ENCODE peak calls at places on chromosome 2, in eight cellular contexts. R, W, F, P, Q, J, A and Z are unnamed samples.

GRCh38 chr2:212193803-212194202 is 344.8 kb downstream of the ERBB4 start:
- DNase-seq in R (no peak), F (no peak), Q (no peak), P (no peak), W (no peak), J (no peak), A (no peak), Z (no peak)

GRCh38 chr2:120669121-120669952 is 66.3 kb upstream of the GLI2 start:
- DNase-seq in Q (peak; percentile 63), P (no peak), A (no peak), J (no peak), F (peak; percentile 31), W (peak; percentile 22), R (no peak), Z (peak; percentile 37)

GRCh38 chr2:58131191-58132011 is 84.8 kb downstream of the VRK2 start:
- DNase-seq in J (no peak), F (peak; percentile 80), P (no peak), A (no peak), W (no peak), Q (no peak), R (no peak), Z (no peak)

GRCh38 chr2:134705861-134706586 is 12.8 kb downstream of the TMEM163 start:
- DNase-seq in W (peak; percentile 10), F (no peak), R (no peak), A (no peak), Q (peak; percentile 87), P (no peak), J (no peak), Z (no peak)

GRCh38 chr2:112711356-112711755 is 9.5 kb upstream of the NT5DC4 start:
- DNase-seq in W (no peak), J (no peak), R (no peak), P (no peak), F (no peak), A (no peak), Q (no peak), Z (no peak)

GRCh38 chr2:66575625-66576371 is 140.9 kb downstream of the MEIS1 start:
- DNase-seq in A (no peak), R (no peak), Q (no peak), P (peak; percentile 30), J (no peak), W (peak; percentile 57), F (no peak), Z (peak; percentile 52)

GRCh38 chr2:133878326-133878725 is 310.1 kb upstream of the NCKAP5 start:
- DNase-seq in R (no peak), P (no peak), Q (no peak), F (no peak), A (no peak), J (no peak), W (no peak), Z (no peak)

GRCh38 chr2:46990231-46990588 is 74.6 kb upstream of the MCFD2 start:
- DNase-seq in J (no peak), F (no peak), Q (no peak), P (no peak), W (no peak), R (no peak), A (no peak), Z (no peak)

GRCh38 chr2:171723724-171724683 is 36.7 kb downstream of the DYNC1I2 start:
- DNase-seq in P (no peak), J (no peak), F (peak; percentile 63), W (no peak), R (no peak), Q (peak; percentile 34), A (no peak), Z (no peak)

GRCh38 chr2:120108049-120108448 is 95.2 kb downstream of the EPB41L5 start:
- DNase-seq in Q (no peak), J (no peak), A (no peak), R (no peak), P (no peak), F (peak; percentile 88), W (peak; percentile 74), Z (no peak)

GRCh38 chr2:216163518-216163917 is 54.4 kb downstream of the XRCC5 start:
- DNase-seq in R (no peak), F (no peak), P (no peak), W (no peak), A (no peak), Q (no peak), J (no peak), Z (no peak)

GRCh38 chr2:220628252-220628651 is 943.9 kb downstream of the EPHA4 start:
- DNase-seq in J (no peak), Q (no peak), F (no peak), P (no peak), A (no peak), W (no peak), R (no peak), Z (no peak)

GRCh38 chr2:152682663-152683062 is 34.6 kb downstream of the PRPF40A start:
- DNase-seq in P (no peak), Q (peak; percentile 64), J (no peak), R (no peak), F (no peak), W (no peak), A (no peak), Z (no peak)

GRCh38 chr2:133484106-133484505 is 84.2 kb downstream of the NCKAP5 start:
- DNase-seq in J (no peak), W (peak; percentile 28), R (no peak), Q (no peak), A (no peak), F (peak; percentile 46), P (no peak), Z (no peak)

GRCh38 chr2:152477347-152478092 is 142.5 kb downstream of the FMNL2 start:
- DNase-seq in F (no peak), Q (no peak), J (no peak), R (no peak), P (no peak), A (no peak), W (peak; percentile 31), Z (no peak)

GRCh38 chr2:236239276-236240065 is 24.7 kb downstream of the ASB18 start:
- DNase-seq in A (no peak), R (no peak), J (no peak), P (no peak), W (no peak), Q (peak; percentile 54), F (no peak), Z (no peak)

GRCh38 chr2:37324786-37325624 is at the start of gene PRKD3:
- DNase-seq in A (peak; percentile 51), F (peak; percentile 57), Q (peak; percentile 74), P (peak; percentile 90), R (no peak), J (peak; percentile 52), W (peak; percentile 72), Z (peak; percentile 71)

GRCh38 chr2:64283641-64284371 is 139.6 kb upstream of the PELI1 start:
- DNase-seq in A (no peak), Q (no peak), J (no peak), W (no peak), F (no peak), P (peak; percentile 73), R (no peak), Z (no peak)

GRCh38 chr2:9280204-9280603 is 73.6 kb downstream of the ASAP2 start:
- DNase-seq in J (no peak), R (no peak), F (no peak), Q (no peak), W (no peak), A (no peak), P (no peak), Z (no peak)

GRCh38 chr2:23385351-23385747 is 370 bp downstream of the KLHL29 start:
- DNase-seq in F (peak; percentile 54), R (peak; percentile 42), P (peak; percentile 59), A (no peak), J (no peak), W (peak; percentile 59), Q (peak; percentile 39), Z (peak; percentile 16)

GRCh38 chr2:190359896-190360376 is 16.5 kb downstream of the INPP1 start:
- DNase-seq in P (peak; percentile 36), F (peak; percentile 62), W (peak; percentile 44), Q (peak; percentile 43), J (no peak), R (peak; percentile 62), A (no peak), Z (no peak)

GRCh38 chr2:65299246-65299645 is 71.6 kb downstream of the ACTR2 start:
- DNase-seq in Q (no peak), A (peak; percentile 51), P (no peak), R (no peak), W (peak; percentile 71), J (no peak), F (peak; percentile 84), Z (no peak)

GRCh38 chr2:101113441-101114267 is 37.5 kb downstream of the TBC1D8 start:
- DNase-seq in F (peak; percentile 94), W (peak; percentile 62), A (no peak), J (no peak), P (no peak), R (no peak), Q (peak; percentile 67), Z (no peak)

GRCh38 chr2:201781583-201782051 is 884 bp upstream of the ALS2 start:
- DNase-seq in R (peak; percentile 23), W (no peak), J (no peak), Q (no peak), F (no peak), A (peak; percentile 4), P (peak; percentile 27), Z (no peak)

GRCh38 chr2:186582698-186583097 is 7.2 kb upstream of the ITGAV start:
- DNase-seq in R (no peak), P (no peak), W (no peak), Q (no peak), A (no peak), F (no peak), J (no peak), Z (no peak)

GRCh38 chr2:166375736-166376487 is at the start of gene SCN9A:
- DNase-seq in W (peak; percentile 87), A (no peak), R (peak; percentile 80), P (peak; percentile 24), Q (peak; percentile 77), J (peak; percentile 14), F (peak; percentile 70), Z (peak; percentile 81)

GRCh38 chr2:137823196-137823595 is 141.1 kb upstream of the HNMT start:
- DNase-seq in R (no peak), F (no peak), Q (no peak), J (no peak), P (no peak), A (no peak), W (no peak), Z (no peak)

GRCh38 chr2:172672999-172673726 is 62.5 kb upstream of the RAPGEF4 start:
- DNase-seq in F (peak; percentile 52), A (no peak), W (peak; percentile 65), P (no peak), Q (no peak), R (no peak), J (no peak), Z (no peak)

GRCh38 chr2:65329551-65329950 is 101.9 kb downstream of the ACTR2 start:
- DNase-seq in F (no peak), W (no peak), P (no peak), J (no peak), R (no peak), Q (peak; percentile 69), A (no peak), Z (no peak)

GRCh38 chr2:9772999-9773904 is 70.0 kb upstream of the TAF1B start:
- DNase-seq in Q (no peak), P (no peak), W (no peak), F (no peak), J (no peak), A (no peak), R (no peak), Z (no peak)

GRCh38 chr2:189217546-189217945 is 38.0 kb upstream of the COL5A2 start:
- DNase-seq in J (no peak), R (no peak), P (no peak), A (no peak), Q (peak; percentile 88), F (peak; percentile 60), W (peak; percentile 56), Z (no peak)

GRCh38 chr2:61423714-61424113 is 47.2 kb downstream of the USP34 start:
- DNase-seq in P (no peak), W (peak; percentile 86), A (no peak), J (no peak), Q (no peak), R (no peak), F (peak; percentile 80), Z (no peak)

GRCh38 chr2:134307334-134307733 is 53.5 kb downstream of the MGAT5 start:
- DNase-seq in P (no peak), J (no peak), F (no peak), A (no peak), R (no peak), W (no peak), Q (no peak), Z (no peak)

GRCh38 chr2:230906471-230907230 is 18.4 kb downstream of the GPR55 start:
- DNase-seq in A (no peak), Q (no peak), W (no peak), P (no peak), R (no peak), J (no peak), F (no peak), Z (no peak)